ENCODE peak calls at places on chromosomes 2 and 18, in nine cellular contexts. I, N, F, P, D, E, G, O and H are unnamed samples.

GRCh38 chr2:192377174-192377573 is 182.4 kb upstream of the TMEFF2 start:
- DNase-seq in E (no peak), I (no peak), D (no peak), O (no peak), G (no peak), N (no peak), F (no peak), P (no peak), H (no peak)

GRCh38 chr18:62715829-62716678 is 713 bp downstream of the PHLPP1 start:
- DNase-seq in O (peak), F (no peak), G (peak), D (peak), N (peak), I (peak), P (peak), E (peak), H (peak)

GRCh38 chr2:182852090-182852489 is 14.3 kb downstream of the FRZB start:
- DNase-seq in D (peak), F (no peak), G (no peak), P (peak), N (no peak), I (no peak), E (no peak), O (peak), H (no peak)

GRCh38 chr2:110752871-110753270 is 20.5 kb downstream of the ACOXL start:
- DNase-seq in O (no peak), G (no peak), P (no peak), I (no peak), N (no peak), D (no peak), F (no peak), E (no peak), H (no peak)

GRCh38 chr2:28683100-28683706 is 68.4 kb upstream of the PPP1CB start:
- DNase-seq in F (peak), I (peak), D (peak), P (peak), E (peak), N (peak), G (no peak), O (peak), H (peak)

GRCh38 chr2:215553946-215554345 is 118.1 kb upstream of the FN1 start:
- DNase-seq in G (no peak), I (no peak), E (no peak), N (no peak), D (no peak), F (no peak), O (no peak), P (no peak), H (no peak)

GRCh38 chr2:36461039-36461681 is 105.6 kb downstream of the CRIM1 start:
- DNase-seq in I (no peak), P (no peak), D (peak), E (no peak), F (no peak), G (no peak), O (peak), N (no peak), H (no peak)

GRCh38 chr2:10126627-10127026 is 4.1 kb downstream of the RRM2 start:
- DNase-seq in P (no peak), D (no peak), E (no peak), N (no peak), F (no peak), O (no peak), I (no peak), G (no peak), H (no peak)

GRCh38 chr2:64607381-64607780 is 46.3 kb downstream of the SERTAD2 start:
- DNase-seq in E (no peak), F (no peak), G (no peak), I (no peak), O (no peak), D (no peak), N (no peak), P (no peak), H (no peak)

GRCh38 chr2:105775809-105776559 is 31.3 kb downstream of the NCK2 start:
- DNase-seq in P (no peak), O (no peak), I (no peak), F (no peak), D (no peak), E (no peak), N (no peak), G (peak), H (no peak)

GRCh38 chr2:134287323-134287722 is 33.5 kb downstream of the MGAT5 start:
- DNase-seq in P (no peak), N (no peak), I (no peak), F (no peak), G (no peak), O (no peak), D (no peak), E (no peak), H (no peak)

GRCh38 chr2:9342659-9343058 is 80.7 kb downstream of the ITGB1BP1 start:
- DNase-seq in O (no peak), G (no peak), I (no peak), P (no peak), D (no peak), N (no peak), E (no peak), F (no peak), H (no peak)

GRCh38 chr2:234912437-234912836 is 39.4 kb upstream of the SH3BP4 start:
- DNase-seq in I (no peak), G (no peak), D (no peak), N (no peak), F (no peak), P (no peak), O (no peak), E (no peak), H (no peak)

GRCh38 chr2:64779117-64779690 is 125.5 kb upstream of the SERTAD2 start:
- DNase-seq in D (no peak), N (no peak), O (peak), P (no peak), F (no peak), G (no peak), E (no peak), I (no peak), H (no peak)

GRCh38 chr18:31246460-31246859 is 71.5 kb upstream of the DSG1 start:
- DNase-seq in E (no peak), F (no peak), O (no peak), P (no peak), G (no peak), N (no peak), I (no peak), D (no peak), H (no peak)

GRCh38 chr2:72755647-72756423 is 70.0 kb downstream of the EXOC6B start:
- DNase-seq in D (no peak), F (no peak), N (no peak), E (no peak), O (peak), P (no peak), I (no peak), G (no peak), H (no peak)

GRCh38 chr2:15939854-15940660 is at the start of gene MYCN:
- DNase-seq in O (peak), P (peak), D (peak), I (no peak), N (no peak), G (peak), F (no peak), E (peak), H (no peak)

GRCh38 chr2:29215073-29215472 is 99.9 kb downstream of the CLIP4 start:
- DNase-seq in I (no peak), N (no peak), O (no peak), P (no peak), F (no peak), D (no peak), E (no peak), G (peak), H (no peak)

GRCh38 chr2:224584111-224584764 is 925 bp downstream of the CUL3 start:
- DNase-seq in N (peak), I (no peak), D (peak), F (no peak), P (peak), E (peak), G (peak), O (peak), H (no peak)

GRCh38 chr2:121625953-121626352 is 23.3 kb downstream of the CLASP1 start:
- DNase-seq in P (no peak), E (no peak), I (no peak), D (no peak), G (no peak), F (no peak), O (no peak), N (no peak), H (no peak)

GRCh38 chr2:47006374-47007220 is 91.0 kb upstream of the MCFD2 start:
- DNase-seq in E (no peak), O (no peak), F (no peak), D (no peak), G (no peak), P (no peak), I (no peak), N (no peak), H (no peak)

GRCh38 chr2:148888003-148888501 is 13.0 kb downstream of the KIF5C start:
- DNase-seq in N (peak), I (no peak), G (peak), F (no peak), E (no peak), O (no peak), P (no peak), D (no peak), H (no peak)

GRCh38 chr2:7748717-7749415 is 831.7 kb downstream of the RNF144A start:
- DNase-seq in P (no peak), E (no peak), I (no peak), F (no peak), N (no peak), D (peak), G (no peak), O (no peak), H (no peak)

GRCh38 chr18:52348209-52348608 is 8.2 kb downstream of the DCC start:
- DNase-seq in G (no peak), D (peak), N (no peak), E (peak), F (no peak), O (peak), P (no peak), I (no peak), H (no peak)
- TF ChIP-seq CTCF in G (peak), D (no peak), N (no peak), E (peak), F (no peak), O (no peak), P (no peak), I (no peak), H (no peak)

DNA sequence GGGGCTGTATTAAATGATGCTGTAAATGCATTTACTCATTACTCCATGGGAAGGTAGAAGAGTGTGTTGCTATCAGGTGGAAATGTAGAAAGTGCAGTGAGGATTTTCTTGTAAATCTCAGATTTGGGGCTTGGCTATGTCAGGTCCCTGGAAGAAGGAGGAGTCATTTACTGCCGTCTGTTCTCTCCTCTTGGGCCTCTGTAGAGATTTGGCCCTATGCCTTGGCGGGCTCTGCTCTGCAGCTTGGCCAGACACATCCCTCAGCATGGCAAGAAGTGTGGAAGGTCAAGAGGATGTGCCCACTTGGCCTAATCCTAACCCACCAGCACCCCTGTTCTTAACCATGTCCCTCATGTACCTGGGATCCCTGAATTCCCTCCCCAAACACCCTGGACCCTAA is 6.7 kb downstream of the IL1R1 start:
- DNase-seq in D (no peak), F (no peak), E (no peak), I (no peak), P (no peak), O (no peak), G (no peak), N (no peak), H (no peak)
- H3K27ac ChIP-seq in D (no peak), F (no peak), E (no peak), I (no peak), P (no peak), O (no peak), G (no peak), N (no peak), H (no peak)

GRCh38 chr2:187442778-187443177 is 5.3 kb downstream of the CALCRL start:
- DNase-seq in G (no peak), I (no peak), E (no peak), O (no peak), F (no peak), N (no peak), D (no peak), P (no peak), H (no peak)
- TF ChIP-seq CTCF in G (no peak), I (no peak), E (no peak), O (no peak), F (no peak), N (no peak), D (no peak), P (no peak), H (no peak)

GRCh38 chr2:74653589-74653984 is 460 bp upstream of the SEMA4F start:
- DNase-seq in P (no peak), N (no peak), I (no peak), G (peak), O (no peak), F (no peak), D (no peak), E (no peak), H (no peak)
- H3K27ac ChIP-seq in P (no peak), N (no peak), I (no peak), G (peak), O (no peak), F (no peak), D (peak), E (peak), H (no peak)